ENCODE peak calls at places on chromosomes 16 and 17, in seven cellular contexts. E is PC-9, T is fibroblast of lung, N is BE2C, H is aorta, F is OCI-LY7, R is body of pancreas. X is an unnamed sample.

GRCh38 chr17:67602974-67603373 is 114.8 kb upstream of the NOL11 start:
- DNase-seq in F (peak; percentile 66), R (peak; percentile 56), E (no peak), H (no peak), T (peak; percentile 41), N (peak; percentile 54), X (peak; percentile 46)

GRCh38 chr17:82106697-82107305 is 8.8 kb upstream of the FASN start:
- DNase-seq in F (no peak), N (peak; percentile 20), T (no peak), R (peak; percentile 42), H (no peak), E (no peak), X (no peak)

GRCh38 chr16:2532494-2533141 is 1.4 kb upstream of the CEMP1 start:
- DNase-seq in R (peak; percentile 92), T (peak; percentile 39), E (peak; percentile 48), H (peak; percentile 85), N (peak; percentile 50), F (peak; percentile 71), X (peak; percentile 72)

GRCh38 chr16:1290032-1290431 is 19.4 kb upstream of the UBE2I start:
- DNase-seq in T (no peak), N (no peak), E (no peak), H (no peak), R (no peak), F (no peak), X (no peak)

GRCh38 chr16:79415983-79416641 is 184.4 kb downstream of the MAF start:
- DNase-seq in T (no peak), R (no peak), F (no peak), E (no peak), H (no peak), N (no peak), X (peak; percentile 47)

GRCh38 chr16:81973737-81974136 is 37.5 kb downstream of the SDR42E1 start:
- DNase-seq in F (no peak), N (no peak), H (no peak), T (no peak), R (no peak), E (no peak), X (no peak)

GRCh38 chr17:68322630-68323029 is 31.3 kb downstream of the ARSG start:
- DNase-seq in R (no peak), T (no peak), E (no peak), F (no peak), H (no peak), N (no peak), X (no peak)

GRCh38 chr17:5049314-5049819 is 14.1 kb upstream of the SLC52A1 start:
- DNase-seq in N (no peak), E (no peak), H (no peak), F (peak; percentile 78), T (no peak), R (no peak), X (peak; percentile 79)

GRCh38 chr16:55528974-55529373 is 20.1 kb downstream of the LPCAT2 start:
- DNase-seq in F (no peak), T (no peak), H (no peak), R (no peak), N (no peak), E (no peak), X (no peak)

GRCh38 chr17:18320301-18320700 is 5.2 kb downstream of the SMCR8 start:
- DNase-seq in T (no peak), E (no peak), F (no peak), H (peak; percentile 44), R (no peak), N (no peak), X (no peak)

GRCh38 chr16:67529639-67530012 is 997 bp downstream of the RIPOR1 start:
- DNase-seq in H (no peak), T (peak; percentile 25), E (no peak), F (peak; percentile 16), N (no peak), R (no peak), X (no peak)

DNA sequence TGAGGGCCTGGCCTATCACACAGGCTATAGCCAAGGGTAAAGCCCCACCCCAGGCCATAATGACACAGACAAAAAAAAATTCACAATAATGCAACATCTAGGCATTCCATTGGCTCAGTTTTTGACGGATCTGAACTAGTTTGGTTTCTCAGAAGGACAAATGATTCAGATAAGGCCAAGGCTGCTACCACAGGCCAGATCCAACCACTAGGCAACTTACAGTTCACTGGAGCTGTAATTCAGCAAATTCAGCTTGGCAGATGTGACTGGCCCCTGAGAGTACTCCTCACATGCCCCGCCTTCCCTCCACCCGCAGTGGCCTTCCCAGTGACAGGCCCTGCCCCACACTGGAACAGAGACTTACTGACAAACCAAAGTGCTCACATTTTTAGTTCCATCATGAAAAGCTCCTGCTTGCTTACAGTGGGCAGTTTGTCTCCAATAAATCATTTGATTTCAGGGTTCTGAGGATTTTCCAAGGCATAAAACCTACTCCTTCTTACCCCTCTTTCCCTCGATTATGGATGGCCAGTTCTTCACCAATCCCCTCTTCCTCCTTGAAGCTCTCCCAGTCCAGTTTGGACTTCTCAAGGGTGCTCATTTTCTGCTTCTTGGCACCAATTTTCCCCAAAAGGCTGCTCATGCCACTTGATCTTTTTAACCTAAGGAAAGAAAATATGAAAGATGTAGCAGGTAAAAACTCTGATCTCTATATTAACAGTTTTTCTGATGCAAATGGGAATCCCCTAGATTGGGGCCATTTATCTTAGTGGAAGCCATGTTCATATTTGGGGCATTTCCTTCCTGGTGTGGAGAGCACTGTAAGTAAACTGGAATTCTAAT is 53.3 kb upstream of the BCAR1 start:
- DNase-seq in E (peak; percentile 77), R (peak; percentile 89), F (no peak), H (peak; percentile 86), N (peak; percentile 39), T (peak; percentile 96), X (no peak)
- H3K36me3 ChIP-seq in E (peaks cover 11% of the 10 kb centered on the region), R (no peaks in the 10 kb centered on the region), F (peaks cover 33% of the 10 kb centered on the region), H (no peaks in the 10 kb centered on the region), N (peaks cover 19% of the 10 kb centered on the region), T (peaks cover 7% of the 10 kb centered on the region), X (no peaks in the 10 kb centered on the region)

GRCh38 chr16:266258-267164 is 9.2 kb downstream of the RGS11 start:
- DNase-seq in T (no peak), R (no peak), H (no peak), N (no peak), F (no peak), E (no peak), X (no peak)
- H3K4me1 ChIP-seq in T (no peaks in the 10 kb centered on the region), R (peaks cover 33% of the 10 kb centered on the region), H (no peaks in the 10 kb centered on the region), N (no peaks in the 10 kb centered on the region), F (no peaks in the 10 kb centered on the region), E (no peaks in the 10 kb centered on the region), X (peaks cover 6% of the 10 kb centered on the region)

GRCh38 chr17:30226878-30227277 is 8.6 kb downstream of the SLC6A4 start:
- DNase-seq in T (no peak), N (no peak), H (peak; percentile 39), F (no peak), R (no peak), E (no peak), X (no peak)

GRCh38 chr17:30228011-30228410 is 7.5 kb downstream of the SLC6A4 start:
- DNase-seq in H (no peak), F (no peak), T (no peak), E (no peak), N (no peak), R (no peak), X (no peak)

GRCh38 chr17:30225919-30226553 is 9.5 kb downstream of the SLC6A4 start:
- DNase-seq in R (no peak), F (no peak), T (no peak), N (no peak), E (peak; percentile 96), H (no peak), X (no peak)

GRCh38 chr17:30230596-30231125 is 4.8 kb downstream of the SLC6A4 start:
- DNase-seq in T (no peak), H (no peak), N (no peak), E (no peak), F (no peak), R (no peak), X (no peak)

GRCh38 chr17:30229012-30229411 is 6.5 kb downstream of the SLC6A4 start:
- DNase-seq in R (no peak), F (no peak), H (no peak), T (no peak), E (no peak), N (no peak), X (no peak)
- H3K36me3 ChIP-seq in R (no peaks in the 10 kb centered on the region), F (no peaks in the 10 kb centered on the region), H (no peaks in the 10 kb centered on the region), T (no peaks in the 10 kb centered on the region), E (no peaks in the 10 kb centered on the region), N (no peaks in the 10 kb centered on the region), X (no peaks in the 10 kb centered on the region)

DNA sequence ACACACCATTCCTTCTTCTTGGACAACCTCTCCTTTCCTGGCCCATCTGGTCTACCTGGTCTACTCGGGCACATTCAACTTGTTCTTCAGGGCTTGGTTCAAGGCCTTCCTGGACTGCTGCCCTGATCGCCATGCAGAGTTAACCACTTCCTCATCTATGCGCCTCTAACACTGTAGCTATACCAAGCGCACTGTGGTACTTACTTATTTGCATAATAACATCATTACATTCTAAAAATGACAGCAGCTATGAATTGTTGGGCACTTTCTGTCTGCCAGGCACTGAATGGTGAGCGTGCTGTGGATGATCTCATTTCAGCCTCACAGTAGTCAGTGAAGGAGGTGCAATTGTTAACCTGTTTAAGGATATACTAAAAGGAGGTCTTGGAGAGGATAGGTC is 66.9 kb upstream of the SDK2 start:
- DNase-seq in F (peak; percentile 94), H (no peak), T (no peak), N (no peak), E (no peak), R (no peak), X (no peak)
- H3K4me1 ChIP-seq in F (peaks cover 34% of the 10 kb centered on the region), H (no peaks in the 10 kb centered on the region), T (no peaks in the 10 kb centered on the region), N (peaks cover 14% of the 10 kb centered on the region), E (no peaks in the 10 kb centered on the region), R (no peaks in the 10 kb centered on the region), X (peaks cover 4% of the 10 kb centered on the region)